ENCODE peak calls at places on chromosomes 6 and 20, in six cellular contexts. One of them, this sample, is unnamed.

GRCh38 chr6:159540152-159540551 is 152.9 kb downstream of the SOD2 start:
- DNase-seq in AG04450: no peak
- DNase-seq in A673: peak
- DNase-seq in fibroblast of mammary gland: no peak
- DNase-seq in RWPE1: no peak
- DNase-seq in endothelial cell of umbilical vein: no peak
- DNase-seq in this sample: peak

GRCh38 chr6:11212625-11213024 is 19.8 kb downstream of the NEDD9 start:
- DNase-seq in AG04450: no peak
- DNase-seq in A673: peak
- DNase-seq in fibroblast of mammary gland: peak
- DNase-seq in RWPE1: peak
- DNase-seq in endothelial cell of umbilical vein: peak
- DNase-seq in this sample: no peak

GRCh38 chr6:140845666-140846065 is 1287.1 kb upstream of the GJE1 start:
- DNase-seq in AG04450: no peak
- DNase-seq in A673: no peak
- DNase-seq in fibroblast of mammary gland: peak
- DNase-seq in RWPE1: no peak
- DNase-seq in endothelial cell of umbilical vein: no peak
- DNase-seq in this sample: no peak

GRCh38 chr6:100456881-100457220 is 7.9 kb downstream of the SIM1 start:
- DNase-seq in AG04450: no peak
- DNase-seq in A673: no peak
- DNase-seq in fibroblast of mammary gland: no peak
- DNase-seq in RWPE1: no peak
- DNase-seq in endothelial cell of umbilical vein: no peak
- DNase-seq in this sample: no peak

GRCh38 chr6:149451361-149452061 is 33.3 kb downstream of the ZC3H12D start:
- DNase-seq in AG04450: no peak
- DNase-seq in A673: no peak
- DNase-seq in fibroblast of mammary gland: no peak
- DNase-seq in RWPE1: no peak
- DNase-seq in endothelial cell of umbilical vein: no peak
- DNase-seq in this sample: peak

GRCh38 chr6:105270511-105270910 is 90.7 kb upstream of the POPDC3 start:
- DNase-seq in AG04450: no peak
- DNase-seq in A673: peak
- DNase-seq in fibroblast of mammary gland: peak
- DNase-seq in RWPE1: no peak
- DNase-seq in endothelial cell of umbilical vein: no peak
- DNase-seq in this sample: no peak

GRCh38 chr6:52304917-52305316 is 20.4 kb upstream of the MCM3 start:
- DNase-seq in AG04450: no peak
- DNase-seq in A673: no peak
- DNase-seq in fibroblast of mammary gland: peak
- DNase-seq in RWPE1: no peak
- DNase-seq in endothelial cell of umbilical vein: no peak
- DNase-seq in this sample: no peak

GRCh38 chr20:6657904-6658303 is 109.6 kb upstream of the BMP2 start:
- DNase-seq in AG04450: no peak
- DNase-seq in A673: no peak
- DNase-seq in fibroblast of mammary gland: no peak
- DNase-seq in RWPE1: no peak
- DNase-seq in endothelial cell of umbilical vein: no peak
- DNase-seq in this sample: no peak

GRCh38 chr6:22318404-22318803 is 21.6 kb upstream of the PRL start:
- DNase-seq in AG04450: no peak
- DNase-seq in A673: no peak
- DNase-seq in fibroblast of mammary gland: no peak
- DNase-seq in RWPE1: no peak
- DNase-seq in endothelial cell of umbilical vein: no peak
- DNase-seq in this sample: no peak

GRCh38 chr6:134373282-134373922 is 55.5 kb upstream of the SGK1 start:
- DNase-seq in AG04450: peak
- DNase-seq in A673: no peak
- DNase-seq in fibroblast of mammary gland: peak
- DNase-seq in RWPE1: peak
- DNase-seq in endothelial cell of umbilical vein: peak
- DNase-seq in this sample: no peak

GRCh38 chr6:4028051-4028450 is 50.9 kb downstream of the FAM217A start:
- DNase-seq in AG04450: no peak
- DNase-seq in A673: no peak
- DNase-seq in fibroblast of mammary gland: no peak
- DNase-seq in RWPE1: no peak
- DNase-seq in endothelial cell of umbilical vein: no peak
- DNase-seq in this sample: no peak

GRCh38 chr20:9025643-9026042 is 43.2 kb upstream of the PLCB4 start:
- DNase-seq in AG04450: no peak
- DNase-seq in A673: no peak
- DNase-seq in fibroblast of mammary gland: peak
- DNase-seq in RWPE1: peak
- DNase-seq in endothelial cell of umbilical vein: no peak
- DNase-seq in this sample: no peak

GRCh38 chr6:151374024-151374423 is 17.3 kb downstream of the ZBTB2 start:
- DNase-seq in AG04450: no peak
- DNase-seq in A673: no peak
- DNase-seq in fibroblast of mammary gland: no peak
- DNase-seq in RWPE1: peak
- DNase-seq in endothelial cell of umbilical vein: peak
- DNase-seq in this sample: no peak

GRCh38 chr6:168111911-168112310 is 32.9 kb upstream of the FRMD1 start:
- DNase-seq in AG04450: no peak
- DNase-seq in A673: no peak
- DNase-seq in fibroblast of mammary gland: no peak
- DNase-seq in RWPE1: no peak
- DNase-seq in endothelial cell of umbilical vein: no peak
- DNase-seq in this sample: no peak

GRCh38 chr6:63805808-63806572 is 170.4 kb downstream of the PHF3 start:
- DNase-seq in AG04450: peak
- DNase-seq in A673: peak
- DNase-seq in fibroblast of mammary gland: peak
- DNase-seq in RWPE1: peak
- DNase-seq in endothelial cell of umbilical vein: peak
- DNase-seq in this sample: no peak

GRCh38 chr6:135212020-135212806 is 31.1 kb downstream of the MYB start:
- DNase-seq in AG04450: no peak
- DNase-seq in A673: peak
- DNase-seq in fibroblast of mammary gland: peak
- DNase-seq in RWPE1: peak
- DNase-seq in endothelial cell of umbilical vein: no peak
- DNase-seq in this sample: no peak

GRCh38 chr6:77620290-77620882 is 32.5 kb upstream of the MEI4 start:
- DNase-seq in AG04450: no peak
- DNase-seq in A673: peak
- DNase-seq in fibroblast of mammary gland: no peak
- DNase-seq in RWPE1: peak
- DNase-seq in endothelial cell of umbilical vein: peak
- DNase-seq in this sample: no peak

GRCh38 chr6:19193624-19194023 is 643.5 kb upstream of the ID4 start:
- DNase-seq in AG04450: no peak
- DNase-seq in A673: no peak
- DNase-seq in fibroblast of mammary gland: no peak
- DNase-seq in RWPE1: no peak
- DNase-seq in endothelial cell of umbilical vein: no peak
- DNase-seq in this sample: no peak

GRCh38 chr6:125986956-125987617 is 747 bp downstream of the TRMT11 start:
- DNase-seq in AG04450: no peak
- DNase-seq in A673: peak
- DNase-seq in fibroblast of mammary gland: peak
- DNase-seq in RWPE1: no peak
- DNase-seq in endothelial cell of umbilical vein: no peak
- DNase-seq in this sample: no peak

GRCh38 chr6:42302441-42302840 is 84.8 kb upstream of the MRPS10 start:
- DNase-seq in AG04450: no peak
- DNase-seq in A673: no peak
- DNase-seq in fibroblast of mammary gland: no peak
- DNase-seq in RWPE1: no peak
- DNase-seq in endothelial cell of umbilical vein: no peak
- DNase-seq in this sample: no peak

GRCh38 chr20:42082611-42083010 is 464.4 kb upstream of the CHD6 start:
- DNase-seq in AG04450: no peak
- DNase-seq in A673: peak
- DNase-seq in fibroblast of mammary gland: peak
- DNase-seq in RWPE1: peak
- DNase-seq in endothelial cell of umbilical vein: no peak
- DNase-seq in this sample: no peak
- TF ChIP-seq CTCF in AG04450: no peak
- TF ChIP-seq CTCF in A673: no peak
- TF ChIP-seq CTCF in fibroblast of mammary gland: no peak
- TF ChIP-seq CTCF in RWPE1: no peak
- TF ChIP-seq CTCF in endothelial cell of umbilical vein: no peak
- TF ChIP-seq CTCF in this sample: no peak

GRCh38 chr6:83884523-83884922 is 25.0 kb downstream of the CYB5R4 start:
- DNase-seq in AG04450: no peak
- DNase-seq in A673: peak
- DNase-seq in fibroblast of mammary gland: peak
- DNase-seq in RWPE1: peak
- DNase-seq in endothelial cell of umbilical vein: peak
- DNase-seq in this sample: no peak
- TF ChIP-seq CTCF in AG04450: peak
- TF ChIP-seq CTCF in A673: peak
- TF ChIP-seq CTCF in fibroblast of mammary gland: peak
- TF ChIP-seq CTCF in RWPE1: peak
- TF ChIP-seq CTCF in endothelial cell of umbilical vein: peak
- TF ChIP-seq CTCF in this sample: peak

GRCh38 chr6:131782764-131783163 is 25.1 kb upstream of the ENPP1 start:
- DNase-seq in AG04450: no peak
- DNase-seq in A673: no peak
- DNase-seq in fibroblast of mammary gland: no peak
- DNase-seq in RWPE1: no peak
- DNase-seq in endothelial cell of umbilical vein: no peak
- DNase-seq in this sample: no peak
- TF ChIP-seq CTCF in AG04450: no peak
- TF ChIP-seq CTCF in A673: no peak
- TF ChIP-seq CTCF in fibroblast of mammary gland: no peak
- TF ChIP-seq CTCF in RWPE1: no peak
- TF ChIP-seq CTCF in endothelial cell of umbilical vein: no peak
- TF ChIP-seq CTCF in this sample: no peak

GRCh38 chr20:53957421-53958172 is 112.8 kb downstream of the BCAS1 start:
- DNase-seq in AG04450: no peak
- DNase-seq in A673: peak
- DNase-seq in fibroblast of mammary gland: peak
- DNase-seq in RWPE1: no peak
- DNase-seq in endothelial cell of umbilical vein: peak
- DNase-seq in this sample: no peak
- TF ChIP-seq CTCF in AG04450: peak
- TF ChIP-seq CTCF in A673: peak
- TF ChIP-seq CTCF in fibroblast of mammary gland: peak
- TF ChIP-seq CTCF in RWPE1: no peak
- TF ChIP-seq CTCF in endothelial cell of umbilical vein: peak
- TF ChIP-seq CTCF in this sample: no peak

DNA sequence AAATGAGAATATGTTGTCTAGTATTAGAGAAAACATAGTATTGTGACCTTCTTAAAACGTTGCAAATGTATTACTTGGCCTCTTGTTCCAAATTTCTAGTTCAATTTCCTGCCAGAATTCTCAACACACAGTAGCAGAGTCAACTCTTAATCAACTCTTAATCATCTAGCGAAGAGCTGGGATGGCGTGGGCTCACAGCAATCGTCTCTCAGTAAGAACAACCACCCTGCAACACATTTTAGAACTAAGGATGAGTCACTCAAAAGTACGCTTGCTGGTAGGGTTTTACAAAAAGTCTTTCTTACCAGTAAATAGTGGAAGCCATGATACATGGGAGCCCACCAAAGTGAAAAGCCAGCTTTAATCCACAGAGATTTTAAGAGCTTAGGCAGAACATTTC is 24.6 kb downstream of the GPR6 start:
- DNase-seq in AG04450: no peak
- DNase-seq in A673: no peak
- DNase-seq in fibroblast of mammary gland: peak
- DNase-seq in RWPE1: no peak
- DNase-seq in endothelial cell of umbilical vein: no peak
- DNase-seq in this sample: no peak
- TF ChIP-seq CTCF in AG04450: no peak
- TF ChIP-seq CTCF in A673: no peak
- TF ChIP-seq CTCF in fibroblast of mammary gland: no peak
- TF ChIP-seq CTCF in RWPE1: no peak
- TF ChIP-seq CTCF in endothelial cell of umbilical vein: no peak
- TF ChIP-seq CTCF in this sample: no peak

GRCh38 chr6:8539446-8539845 is 104.1 kb upstream of the SLC35B3 start:
- DNase-seq in AG04450: no peak
- DNase-seq in A673: peak
- DNase-seq in fibroblast of mammary gland: peak
- DNase-seq in RWPE1: peak
- DNase-seq in endothelial cell of umbilical vein: no peak
- DNase-seq in this sample: no peak
- TF ChIP-seq CTCF in AG04450: no peak
- TF ChIP-seq CTCF in A673: peak
- TF ChIP-seq CTCF in fibroblast of mammary gland: peak
- TF ChIP-seq CTCF in RWPE1: peak
- TF ChIP-seq CTCF in endothelial cell of umbilical vein: peak
- TF ChIP-seq CTCF in this sample: no peak

GRCh38 chr6:236519-236918 is 55.8 kb upstream of the DUSP22 start:
- DNase-seq in AG04450: no peak
- DNase-seq in A673: no peak
- DNase-seq in fibroblast of mammary gland: no peak
- DNase-seq in RWPE1: no peak
- DNase-seq in endothelial cell of umbilical vein: no peak
- DNase-seq in this sample: no peak

GRCh38 chr6:235763-236360 is 56.4 kb upstream of the DUSP22 start:
- DNase-seq in AG04450: no peak
- DNase-seq in A673: peak
- DNase-seq in fibroblast of mammary gland: peak
- DNase-seq in RWPE1: no peak
- DNase-seq in endothelial cell of umbilical vein: no peak
- DNase-seq in this sample: no peak

GRCh38 chr6:231779-232178 is 60.5 kb upstream of the DUSP22 start:
- DNase-seq in AG04450: no peak
- DNase-seq in A673: no peak
- DNase-seq in fibroblast of mammary gland: no peak
- DNase-seq in RWPE1: no peak
- DNase-seq in endothelial cell of umbilical vein: no peak
- DNase-seq in this sample: no peak

GRCh38 chr6:234706-235372 is 57.4 kb upstream of the DUSP22 start:
- DNase-seq in AG04450: no peak
- DNase-seq in A673: no peak
- DNase-seq in fibroblast of mammary gland: no peak
- DNase-seq in RWPE1: no peak
- DNase-seq in endothelial cell of umbilical vein: no peak
- DNase-seq in this sample: no peak

DNA sequence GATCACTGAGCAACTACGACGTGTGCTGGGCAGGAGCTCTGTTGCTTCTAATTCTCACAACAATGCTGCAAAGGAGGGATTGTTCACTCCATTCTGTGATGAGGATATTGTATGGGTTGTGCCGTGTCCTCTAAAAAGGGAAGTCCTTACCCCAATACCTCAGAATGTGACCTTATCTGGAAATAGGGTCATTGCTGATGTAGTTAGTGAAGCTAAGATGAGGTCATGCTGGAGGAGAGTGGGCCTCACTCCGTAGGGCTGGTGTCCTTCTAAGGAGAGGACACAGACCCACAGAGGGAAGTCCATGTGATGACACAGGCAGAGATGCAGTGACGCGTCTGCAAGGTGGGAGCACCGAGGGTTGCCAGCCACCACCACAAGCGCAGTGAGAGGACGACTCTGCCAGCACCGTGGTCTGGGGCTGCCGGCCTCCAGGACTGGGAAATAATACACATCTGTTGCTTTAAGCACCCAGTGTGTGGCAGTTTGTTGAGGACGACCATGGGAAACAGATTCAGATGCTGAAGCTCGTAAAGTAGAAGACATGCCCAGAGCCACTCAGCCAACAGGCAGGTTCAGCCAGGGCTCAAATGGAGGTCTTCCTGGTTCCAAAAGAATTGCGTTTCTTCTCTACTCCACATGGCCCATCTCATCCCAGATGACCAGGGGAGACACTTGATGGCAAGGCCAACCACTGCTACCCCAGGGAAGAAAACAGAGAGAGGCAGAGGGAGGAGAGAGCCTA is 59.2 kb upstream of the DUSP22 start:
- DNase-seq in AG04450: no peak
- DNase-seq in A673: no peak
- DNase-seq in fibroblast of mammary gland: no peak
- DNase-seq in RWPE1: no peak
- DNase-seq in endothelial cell of umbilical vein: no peak
- DNase-seq in this sample: no peak
- TF ChIP-seq CTCF in AG04450: no peak
- TF ChIP-seq CTCF in A673: no peak
- TF ChIP-seq CTCF in fibroblast of mammary gland: no peak
- TF ChIP-seq CTCF in RWPE1: no peak
- TF ChIP-seq CTCF in endothelial cell of umbilical vein: no peak
- TF ChIP-seq CTCF in this sample: no peak